ENCODE peak calls at places on chromosomes 6 and 20, in seven cellular contexts. W is HFFc6, S is epithelial cell of esophagus, V is brain microvascular endothelial cell, R is type B pancreatic cell, B is kidney epithelial cell, O is fibroblast of lung. J is an unnamed sample.
A peak's percentile ranks its signal among the peaks of the same experiment; 100 is the strongest.

GRCh38 chr20:31936430-31936829 is 15.4 kb downstream of the PDRG1 start:
- DNase-seq in W (no peak), S (no peak), V (no peak), R (no peak), B (no peak), O (no peak), J (no peak)

GRCh38 chr6:70136996-70137395 is 165.9 kb downstream of the COL9A1 start:
- DNase-seq in W (no peak), S (no peak), V (no peak), R (no peak), B (no peak), O (no peak), J (no peak)

GRCh38 chr20:40956926-40957760 is 71.5 kb upstream of the TOP1 start:
- DNase-seq in W (no peak), S (no peak), V (no peak), R (peak; percentile 45), B (no peak), O (no peak), J (no peak)

GRCh38 chr20:51586005-51586440 is 43.5 kb upstream of the NFATC2 start:
- DNase-seq in W (peak; percentile 87), S (peak; percentile 71), V (peak; percentile 89), R (no peak), B (no peak), O (peak; percentile 91), J (peak; percentile 51)

GRCh38 chr6:12613819-12614218 is 102.7 kb upstream of the PHACTR1 start:
- DNase-seq in W (no peak), S (no peak), V (no peak), R (no peak), B (no peak), O (no peak), J (no peak)

GRCh38 chr20:63652192-63652980 is 838 bp downstream of the STMN3 start:
- DNase-seq in W (no peak), S (no peak), V (no peak), R (no peak), B (no peak), O (peak; percentile 37), J (no peak)

GRCh38 chr6:139823099-139823807 is 448.8 kb upstream of the CITED2 start:
- DNase-seq in W (no peak), S (no peak), V (no peak), R (no peak), B (no peak), O (no peak), J (no peak)

GRCh38 chr6:151240861-151241642 is 1.3 kb downstream of the AKAP12 start:
- DNase-seq in W (peak; percentile 16), S (peak; percentile 73), V (peak; percentile 64), R (no peak), B (no peak), O (peak; percentile 88), J (peak; percentile 86)

GRCh38 chr6:114195736-114196403 is 147.0 kb downstream of the HS3ST5 start:
- DNase-seq in W (no peak), S (no peak), V (no peak), R (no peak), B (no peak), O (no peak), J (no peak)

GRCh38 chr6:36698196-36698595 is 570 bp downstream of the RAB44 start:
- DNase-seq in W (no peak), S (no peak), V (no peak), R (no peak), B (no peak), O (no peak), J (no peak)

GRCh38 chr6:14804001-14804401 is 441.9 kb upstream of the JARID2 start:
- DNase-seq in W (peak; percentile 53), S (peak; percentile 83), V (no peak), R (no peak), B (no peak), O (no peak), J (no peak)

GRCh38 chr6:161414180-161414579 is 140.3 kb upstream of the AGPAT4 start:
- DNase-seq in W (no peak), S (no peak), V (no peak), R (no peak), B (no peak), O (no peak), J (no peak)

GRCh38 chr6:40930555-40930954 is 108.5 kb downstream of the UNC5CL start:
- DNase-seq in W (no peak), S (peak; percentile 59), V (peak; percentile 6), R (no peak), B (no peak), O (no peak), J (no peak)

GRCh38 chr20:3686867-3687321 is 5.1 kb upstream of the ADAM33 start:
- DNase-seq in W (peak; percentile 91), S (peak; percentile 21), V (peak; percentile 56), R (no peak), B (peak; percentile 72), O (peak; percentile 91), J (peak; percentile 86)

GRCh38 chr20:31680286-31681127 is 42.2 kb downstream of the BCL2L1 start:
- DNase-seq in W (no peak), S (no peak), V (no peak), R (no peak), B (no peak), O (no peak), J (no peak)

GRCh38 chr6:34610819-34611477 is 54.8 kb upstream of the SPDEF start:
- DNase-seq in W (peak; percentile 84), S (peak; percentile 85), V (peak; percentile 86), R (no peak), B (no peak), O (peak; percentile 88), J (peak; percentile 33)

GRCh38 chr6:160071805-160072687 is 49.6 kb upstream of the SLC22A1 start:
- DNase-seq in W (no peak), S (peak; percentile 10), V (no peak), R (no peak), B (no peak), O (no peak), J (no peak)

GRCh38 chr20:44644384-44645131 is 6.9 kb downstream of the ADA start:
- DNase-seq in W (no peak), S (no peak), V (no peak), R (no peak), B (no peak), O (no peak), J (no peak)

GRCh38 chr20:14510341-14510740 is 172.9 kb upstream of the FLRT3 start:
- DNase-seq in W (no peak), S (no peak), V (no peak), R (no peak), B (no peak), O (no peak), J (no peak)

GRCh38 chr6:16741112-16742016 is 19.9 kb downstream of the ATXN1 start:
- DNase-seq in W (peak; percentile 98), S (peak; percentile 81), V (peak; percentile 97), R (no peak), B (peak; percentile 97), O (peak; percentile 99), J (peak; percentile 94)

GRCh38 chr20:59692139-59692538 is 87.8 kb downstream of the PHACTR3 start:
- DNase-seq in W (no peak), S (no peak), V (no peak), R (no peak), B (no peak), O (no peak), J (no peak)

GRCh38 chr6:52390361-52390727 is 28.4 kb downstream of the PAQR8 start:
- DNase-seq in W (peak; percentile 22), S (peak; percentile 67), V (peak; percentile 49), R (no peak), B (peak; percentile 62), O (peak; percentile 80), J (peak; percentile 49)

GRCh38 chr6:73452107-73452461 is at the start of gene CGAS:
- DNase-seq in W (peak; percentile 53), S (peak; percentile 41), V (no peak), R (no peak), B (peak; percentile 28), O (peak; percentile 50), J (peak; percentile 3)

GRCh38 chr6:158560787-158561246 is 926 bp downstream of the TMEM181 start:
- DNase-seq in W (no peak), S (peak; percentile 42), V (no peak), R (no peak), B (no peak), O (peak; percentile 30), J (no peak)

GRCh38 chr6:116616757-116617093 is 446 bp downstream of the RSPH4A start:
- DNase-seq in W (peak; percentile 3), S (no peak), V (no peak), R (no peak), B (no peak), O (peak; percentile 6), J (no peak)

GRCh38 chr6:165717732-165718465 is 54.9 kb upstream of the PDE10A start:
- DNase-seq in W (no peak), S (no peak), V (peak; percentile 92), R (no peak), B (peak; percentile 50), O (peak; percentile 82), J (no peak)

GRCh38 chr6:135692426-135692825 is 159.1 kb upstream of the PDE7B start:
- DNase-seq in W (no peak), S (no peak), V (no peak), R (no peak), B (no peak), O (no peak), J (no peak)

GRCh38 chr20:52972965-52973819 is 1.0 kb downstream of the TSHZ2 start:
- DNase-seq in W (no peak), S (peak; percentile 35), V (no peak), R (no peak), B (no peak), O (no peak), J (no peak)

GRCh38 chr6:109008951-109009760 is 85.5 kb downstream of the SESN1 start:
- DNase-seq in W (peak; percentile 74), S (peak; percentile 96), V (peak; percentile 79), R (peak; percentile 91), B (peak; percentile 61), O (peak; percentile 85), J (peak; percentile 38)
- TF ChIP-seq CTCF in W (peak; percentile 62), S (peak; percentile 11), V (no peak), R (peak; percentile 63), B (no peak), O (no peak), J (no peak)

DNA sequence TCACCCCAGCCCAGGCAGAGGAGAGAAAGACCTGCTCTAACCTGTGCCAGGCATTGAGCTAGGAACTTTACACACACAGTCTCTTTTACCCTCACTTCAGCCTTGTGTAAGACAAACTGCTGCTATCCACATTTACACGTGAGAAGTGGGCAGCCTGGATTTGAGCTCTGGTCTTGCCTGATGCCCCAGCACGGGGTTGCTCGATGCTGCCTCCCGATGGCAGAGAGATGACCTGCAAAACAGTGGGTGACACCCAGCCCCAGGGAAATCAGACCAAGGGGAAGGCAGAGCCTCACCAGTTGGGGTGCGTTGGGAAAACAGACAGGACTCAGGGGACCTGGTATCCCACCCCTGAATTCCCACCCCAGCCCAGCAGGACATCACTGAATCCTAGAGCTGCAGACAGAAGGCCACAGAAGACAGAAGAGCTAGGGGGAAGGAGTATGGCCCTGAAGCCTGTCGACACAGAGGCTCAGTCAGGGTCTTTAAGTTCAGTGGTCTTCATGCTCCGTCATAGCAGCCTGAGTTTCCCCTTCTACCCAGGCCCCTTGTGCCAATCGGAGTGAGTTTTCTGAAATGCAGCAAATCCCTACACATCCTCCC is 990 bp downstream of the BPI start:
- DNase-seq in W (peak; percentile 45), S (peak; percentile 55), V (peak; percentile 49), R (no peak), B (no peak), O (no peak), J (no peak)
- TF ChIP-seq CTCF in W (peak; percentile 81), S (peak; percentile 67), V (peak; percentile 82), R (peak; percentile 59), B (peak; percentile 53), O (peak; percentile 51), J (peak; percentile 43)

GRCh38 chr6:121222656-121223055 is 111.6 kb downstream of the TBC1D32 start:
- DNase-seq in W (peak; percentile 74), S (peak; percentile 71), V (peak; percentile 45), R (no peak), B (no peak), O (peak; percentile 61), J (peak; percentile 9)
- TF ChIP-seq CTCF in W (peak; percentile 72), S (no peak), V (peak; percentile 14), R (peak; percentile 60), B (no peak), O (no peak), J (no peak)

GRCh38 chr20:11917663-11918062 is at the start of gene BTBD3:
- DNase-seq in W (peak; percentile 60), S (peak; percentile 83), V (peak; percentile 51), R (no peak), B (no peak), O (peak; percentile 80), J (peak; percentile 34)
- TF ChIP-seq CTCF in W (peak; percentile 30), S (no peak), V (peak; percentile 32), R (no peak), B (no peak), O (no peak), J (peak; percentile 10)